ENCODE peak calls at places on chromosome 3, in ten cellular contexts. One of them, this sample, is unnamed.

GRCh38 chr3:103181175-103181574 is 746.4 kb downstream of the ZPLD1 start:
- DNase-seq in Peyer's patch: no peak
- DNase-seq in activated T-cell treated with anti-CD3 and anti-CD28 coated beads, Interleukin-2, amount 50 U/mL, for 48 hours: no peak
- DNase-seq in HFFc6: no peak
- DNase-seq in M059J: peak
- DNase-seq in GM12892: no peak
- DNase-seq in neural progenitor cell: no peak
- DNase-seq in posterior cingulate gyrus: no peak
- DNase-seq in NCI-H187: no peak
- DNase-seq in ELR: peak
- DNase-seq in this sample: no peak

GRCh38 chr3:15756505-15756904 is 41.3 kb downstream of the ANKRD28 start:
- DNase-seq in GM12892: no peak
- DNase-seq in HFFc6: no peak
- DNase-seq in NCI-H187: no peak
- DNase-seq in Peyer's patch: no peak
- DNase-seq in neural progenitor cell: no peak
- DNase-seq in activated T-cell treated with anti-CD3 and anti-CD28 coated beads, Interleukin-2, amount 50 U/mL, for 48 hours: no peak
- DNase-seq in ELR: no peak
- DNase-seq in M059J: no peak
- DNase-seq in posterior cingulate gyrus: no peak
- DNase-seq in this sample: no peak

GRCh38 chr3:34005886-34006285 is 207.5 kb downstream of the PDCD6IP start:
- DNase-seq in GM12892: no peak
- DNase-seq in HFFc6: peak
- DNase-seq in neural progenitor cell: no peak
- DNase-seq in M059J: peak
- DNase-seq in Peyer's patch: no peak
- DNase-seq in posterior cingulate gyrus: no peak
- DNase-seq in activated T-cell treated with anti-CD3 and anti-CD28 coated beads, Interleukin-2, amount 50 U/mL, for 48 hours: no peak
- DNase-seq in NCI-H187: no peak
- DNase-seq in ELR: peak
- DNase-seq in this sample: no peak

GRCh38 chr3:41431386-41431785 is 232.1 kb downstream of the CTNNB1 start:
- DNase-seq in Peyer's patch: no peak
- DNase-seq in neural progenitor cell: no peak
- DNase-seq in M059J: no peak
- DNase-seq in activated T-cell treated with anti-CD3 and anti-CD28 coated beads, Interleukin-2, amount 50 U/mL, for 48 hours: no peak
- DNase-seq in HFFc6: no peak
- DNase-seq in posterior cingulate gyrus: no peak
- DNase-seq in GM12892: no peak
- DNase-seq in NCI-H187: no peak
- DNase-seq in ELR: no peak
- DNase-seq in this sample: no peak

GRCh38 chr3:48928679-48929078 is 10.0 kb downstream of the ARIH2 start:
- DNase-seq in ELR: peak
- DNase-seq in Peyer's patch: no peak
- DNase-seq in M059J: peak
- DNase-seq in NCI-H187: no peak
- DNase-seq in GM12892: no peak
- DNase-seq in HFFc6: no peak
- DNase-seq in neural progenitor cell: no peak
- DNase-seq in posterior cingulate gyrus: no peak
- DNase-seq in activated T-cell treated with anti-CD3 and anti-CD28 coated beads, Interleukin-2, amount 50 U/mL, for 48 hours: no peak
- DNase-seq in this sample: no peak

GRCh38 chr3:7589526-7589925 is 728.6 kb downstream of the GRM7 start:
- DNase-seq in Peyer's patch: no peak
- DNase-seq in ELR: no peak
- DNase-seq in M059J: no peak
- DNase-seq in HFFc6: no peak
- DNase-seq in NCI-H187: no peak
- DNase-seq in GM12892: no peak
- DNase-seq in posterior cingulate gyrus: no peak
- DNase-seq in neural progenitor cell: no peak
- DNase-seq in activated T-cell treated with anti-CD3 and anti-CD28 coated beads, Interleukin-2, amount 50 U/mL, for 48 hours: no peak
- DNase-seq in this sample: no peak

GRCh38 chr3:44983413-44984040 is 7.5 kb downstream of the EXOSC7 start:
- DNase-seq in HFFc6: no peak
- DNase-seq in activated T-cell treated with anti-CD3 and anti-CD28 coated beads, Interleukin-2, amount 50 U/mL, for 48 hours: no peak
- DNase-seq in Peyer's patch: no peak
- DNase-seq in GM12892: no peak
- DNase-seq in posterior cingulate gyrus: no peak
- DNase-seq in ELR: no peak
- DNase-seq in M059J: peak
- DNase-seq in NCI-H187: no peak
- DNase-seq in neural progenitor cell: no peak
- DNase-seq in this sample: no peak

GRCh38 chr3:31770822-31771326 is 210.2 kb downstream of the OSBPL10 start:
- DNase-seq in HFFc6: no peak
- DNase-seq in neural progenitor cell: no peak
- DNase-seq in GM12892: no peak
- DNase-seq in NCI-H187: no peak
- DNase-seq in posterior cingulate gyrus: no peak
- DNase-seq in activated T-cell treated with anti-CD3 and anti-CD28 coated beads, Interleukin-2, amount 50 U/mL, for 48 hours: no peak
- DNase-seq in Peyer's patch: no peak
- DNase-seq in M059J: no peak
- DNase-seq in ELR: peak
- DNase-seq in this sample: no peak

GRCh38 chr3:189625566-189625965 is 5.6 kb upstream of the TP63 start:
- DNase-seq in GM12892: no peak
- DNase-seq in M059J: peak
- DNase-seq in posterior cingulate gyrus: no peak
- DNase-seq in NCI-H187: no peak
- DNase-seq in HFFc6: no peak
- DNase-seq in neural progenitor cell: peak
- DNase-seq in Peyer's patch: no peak
- DNase-seq in ELR: no peak
- DNase-seq in activated T-cell treated with anti-CD3 and anti-CD28 coated beads, Interleukin-2, amount 50 U/mL, for 48 hours: no peak
- DNase-seq in this sample: no peak

GRCh38 chr3:33057320-33058298 is 39.3 kb downstream of the GLB1 start:
- DNase-seq in M059J: no peak
- DNase-seq in NCI-H187: no peak
- DNase-seq in activated T-cell treated with anti-CD3 and anti-CD28 coated beads, Interleukin-2, amount 50 U/mL, for 48 hours: no peak
- DNase-seq in Peyer's patch: no peak
- DNase-seq in HFFc6: no peak
- DNase-seq in ELR: no peak
- DNase-seq in neural progenitor cell: no peak
- DNase-seq in GM12892: no peak
- DNase-seq in posterior cingulate gyrus: no peak
- DNase-seq in this sample: no peak

GRCh38 chr3:129558772-129559564 is 16.0 kb downstream of the H1-8 start:
- DNase-seq in M059J: peak
- DNase-seq in posterior cingulate gyrus: no peak
- DNase-seq in HFFc6: peak
- DNase-seq in Peyer's patch: no peak
- DNase-seq in neural progenitor cell: no peak
- DNase-seq in ELR: peak
- DNase-seq in activated T-cell treated with anti-CD3 and anti-CD28 coated beads, Interleukin-2, amount 50 U/mL, for 48 hours: no peak
- DNase-seq in NCI-H187: no peak
- DNase-seq in GM12892: no peak
- DNase-seq in this sample: no peak

GRCh38 chr3:12841970-12842328 is 584 bp upstream of the RPL32 start:
- DNase-seq in NCI-H187: no peak
- DNase-seq in neural progenitor cell: no peak
- DNase-seq in GM12892: no peak
- DNase-seq in M059J: no peak
- DNase-seq in HFFc6: no peak
- DNase-seq in posterior cingulate gyrus: no peak
- DNase-seq in Peyer's patch: no peak
- DNase-seq in activated T-cell treated with anti-CD3 and anti-CD28 coated beads, Interleukin-2, amount 50 U/mL, for 48 hours: no peak
- DNase-seq in ELR: no peak
- DNase-seq in this sample: no peak

GRCh38 chr3:72179107-72179464 is 394.1 kb upstream of the PROK2 start:
- DNase-seq in posterior cingulate gyrus: no peak
- DNase-seq in HFFc6: no peak
- DNase-seq in GM12892: no peak
- DNase-seq in M059J: no peak
- DNase-seq in Peyer's patch: no peak
- DNase-seq in ELR: no peak
- DNase-seq in activated T-cell treated with anti-CD3 and anti-CD28 coated beads, Interleukin-2, amount 50 U/mL, for 48 hours: no peak
- DNase-seq in neural progenitor cell: no peak
- DNase-seq in NCI-H187: no peak
- DNase-seq in this sample: no peak

GRCh38 chr3:62372621-62373041 is 719 bp downstream of the FEZF2 start:
- DNase-seq in HFFc6: no peak
- DNase-seq in ELR: no peak
- DNase-seq in Peyer's patch: no peak
- DNase-seq in GM12892: no peak
- DNase-seq in posterior cingulate gyrus: no peak
- DNase-seq in activated T-cell treated with anti-CD3 and anti-CD28 coated beads, Interleukin-2, amount 50 U/mL, for 48 hours: no peak
- DNase-seq in neural progenitor cell: peak
- DNase-seq in NCI-H187: no peak
- DNase-seq in M059J: no peak
- DNase-seq in this sample: no peak